ENCODE peak calls at places on chromosomes 12 and 14, in six cellular contexts. H is RWPE2, D is brain microvascular endothelial cell, X is fibroblast of pulmonary artery, L is fibroblast of lung, P is H1. W is an unnamed sample.
A peak's percentile ranks its signal among the peaks of the same experiment; 100 is the strongest.

GRCh38 chr12:65741662-65742480 is 82.4 kb upstream of the HMGA2 start:
- DNase-seq in H (peak; percentile 69), D (peak; percentile 51), X (peak; percentile 50), L (peak; percentile 48), P (peak; percentile 84), W (peak; percentile 57)

GRCh38 chr14:70821916-70822705 is 12.8 kb upstream of the MAP3K9 start:
- DNase-seq in H (no peak), D (peak; percentile 18), X (peak; percentile 47), L (peak; percentile 28), P (peak; percentile 82), W (peak; percentile 30)

GRCh38 chr12:110279976-110280783 is 867 bp upstream of the ATP2A2 start:
- DNase-seq in H (no peak), D (peak; percentile 63), X (peak; percentile 34), L (no peak), P (peak; percentile 80), W (peak; percentile 38)

GRCh38 chr14:78104130-78104529 is 66.0 kb upstream of the NRXN3 start:
- DNase-seq in H (no peak), D (no peak), X (no peak), L (no peak), P (no peak), W (no peak)

GRCh38 chr14:101687756-101688546 is 73.6 kb upstream of the PPP2R5C start:
- DNase-seq in H (no peak), D (no peak), X (no peak), L (no peak), P (no peak), W (no peak)

GRCh38 chr14:69612759-69613145 is 1.4 kb downstream of the SUSD6 start:
- DNase-seq in H (no peak), D (no peak), X (no peak), L (no peak), P (no peak), W (peak; percentile 43)

GRCh38 chr14:54785111-54785777 is 117.4 kb downstream of the GCH1 start:
- DNase-seq in H (no peak), D (no peak), X (no peak), L (no peak), P (no peak), W (no peak)

GRCh38 chr12:131711551-131712205 is 788 bp downstream of the SFSWAP start:
- DNase-seq in H (no peak), D (no peak), X (no peak), L (no peak), P (no peak), W (no peak)

GRCh38 chr12:42162198-42162597 is 17.5 kb upstream of the GXYLT1 start:
- DNase-seq in H (no peak), D (peak; percentile 16), X (no peak), L (no peak), P (no peak), W (peak; percentile 17)

GRCh38 chr12:43736921-43737440 is 21.6 kb downstream of the PUS7L start:
- DNase-seq in H (no peak), D (no peak), X (no peak), L (peak; percentile 26), P (no peak), W (no peak)

GRCh38 chr12:29164477-29165163 is 15.5 kb downstream of the FAR2 start:
- DNase-seq in H (no peak), D (peak; percentile 58), X (peak; percentile 79), L (peak; percentile 85), P (no peak), W (peak; percentile 40)

GRCh38 chr12:57110189-57111045 is 745 bp downstream of the STAT6 start:
- DNase-seq in H (no peak), D (no peak), X (no peak), L (peak; percentile 50), P (peak; percentile 93), W (peak; percentile 50)

GRCh38 chr14:68139466-68140110 is 320.0 kb downstream of the RAD51B start:
- DNase-seq in H (no peak), D (no peak), X (no peak), L (no peak), P (no peak), W (no peak)

GRCh38 chr14:68448379-68448778 is 344.5 kb downstream of the ZFP36L1 start:
- DNase-seq in H (no peak), D (no peak), X (no peak), L (peak; percentile 52), P (no peak), W (no peak)

GRCh38 chr12:121388421-121388981 is 11.4 kb upstream of the RNF34 start:
- DNase-seq in H (no peak), D (peak; percentile 60), X (peak; percentile 73), L (peak; percentile 15), P (no peak), W (peak; percentile 65)

GRCh38 chr14:51922624-51923023 is 62.2 kb downstream of the GNG2 start:
- DNase-seq in H (no peak), D (peak; percentile 11), X (peak; percentile 69), L (peak; percentile 37), P (no peak), W (no peak)

GRCh38 chr14:35051796-35052195 is 5.7 kb downstream of the FAM177A1 start:
- DNase-seq in H (no peak), D (peak; percentile 5), X (peak; percentile 39), L (peak; percentile 20), P (no peak), W (no peak)

GRCh38 chr12:67939611-67940010 is 49.6 kb upstream of the IFNG-AS1 start:
- DNase-seq in H (no peak), D (no peak), X (no peak), L (no peak), P (no peak), W (no peak)

GRCh38 chr14:69077841-69078240 is 75.1 kb downstream of the DCAF5 start:
- DNase-seq in H (no peak), D (peak; percentile 88), X (peak; percentile 83), L (peak; percentile 65), P (no peak), W (peak; percentile 85)

GRCh38 chr14:104389326-104390220 is 190.0 kb upstream of the C14orf180 start:
- DNase-seq in H (peak; percentile 56), D (no peak), X (no peak), L (no peak), P (no peak), W (no peak)

GRCh38 chr12:19288603-19289244 is 150.6 kb upstream of the AEBP2 start:
- DNase-seq in H (no peak), D (no peak), X (peak; percentile 60), L (peak; percentile 62), P (no peak), W (peak; percentile 74)

DNA sequence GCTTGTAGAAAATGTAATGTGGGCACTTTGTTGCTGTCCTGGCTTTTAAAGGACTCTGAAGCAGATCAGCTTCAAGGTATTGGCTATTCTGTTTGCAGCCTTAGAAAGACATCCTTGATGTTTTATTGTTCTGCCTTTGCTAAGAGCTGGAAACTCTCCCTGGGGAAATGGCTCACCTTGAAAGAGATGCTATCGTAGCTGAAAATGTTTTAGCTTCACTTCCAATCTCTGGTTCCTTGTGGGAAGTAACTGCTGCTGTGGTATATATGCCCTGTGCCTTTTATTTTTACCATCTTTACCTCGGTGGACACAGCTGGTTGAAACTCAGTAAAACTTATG is 124.4 kb upstream of the HIF1A start:
- DNase-seq in H (no peak), D (no peak), X (no peak), L (no peak), P (no peak), W (no peak)
- H3K4me3 ChIP-seq in H (no peak overlapping the region), D (peak overlapping the region; percentile 12), X (peak overlapping the region; percentile 46), L (no peak overlapping the region), P (no peak overlapping the region), W (peak overlapping the region; percentile 29)

DNA sequence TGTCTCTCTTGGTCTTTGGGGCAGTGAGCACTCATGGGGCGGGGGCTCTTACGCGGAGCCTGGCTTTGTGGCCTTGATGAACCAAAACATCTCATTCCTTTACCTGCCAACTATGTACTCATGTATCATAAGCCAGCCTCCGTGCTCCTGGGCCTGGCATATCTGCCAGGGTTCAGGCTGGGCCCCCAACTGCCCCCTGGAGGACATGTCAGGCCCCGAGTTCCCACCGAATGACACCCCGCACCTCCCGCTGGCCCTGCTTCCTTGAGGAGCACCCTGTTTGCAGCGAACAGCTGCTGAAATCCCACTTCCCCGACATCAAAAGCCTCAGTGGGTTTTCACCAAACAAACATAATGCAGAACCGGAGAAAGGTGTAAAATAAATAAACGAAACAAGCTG is 139.3 kb downstream of the RBM19 start:
- DNase-seq in H (no peak), D (no peak), X (no peak), L (no peak), P (no peak), W (no peak)
- TF ChIP-seq CTCF in H (no peak), D (peak; percentile 25), X (no peak), L (no peak), P (peak; percentile 47), W (no peak)

DNA sequence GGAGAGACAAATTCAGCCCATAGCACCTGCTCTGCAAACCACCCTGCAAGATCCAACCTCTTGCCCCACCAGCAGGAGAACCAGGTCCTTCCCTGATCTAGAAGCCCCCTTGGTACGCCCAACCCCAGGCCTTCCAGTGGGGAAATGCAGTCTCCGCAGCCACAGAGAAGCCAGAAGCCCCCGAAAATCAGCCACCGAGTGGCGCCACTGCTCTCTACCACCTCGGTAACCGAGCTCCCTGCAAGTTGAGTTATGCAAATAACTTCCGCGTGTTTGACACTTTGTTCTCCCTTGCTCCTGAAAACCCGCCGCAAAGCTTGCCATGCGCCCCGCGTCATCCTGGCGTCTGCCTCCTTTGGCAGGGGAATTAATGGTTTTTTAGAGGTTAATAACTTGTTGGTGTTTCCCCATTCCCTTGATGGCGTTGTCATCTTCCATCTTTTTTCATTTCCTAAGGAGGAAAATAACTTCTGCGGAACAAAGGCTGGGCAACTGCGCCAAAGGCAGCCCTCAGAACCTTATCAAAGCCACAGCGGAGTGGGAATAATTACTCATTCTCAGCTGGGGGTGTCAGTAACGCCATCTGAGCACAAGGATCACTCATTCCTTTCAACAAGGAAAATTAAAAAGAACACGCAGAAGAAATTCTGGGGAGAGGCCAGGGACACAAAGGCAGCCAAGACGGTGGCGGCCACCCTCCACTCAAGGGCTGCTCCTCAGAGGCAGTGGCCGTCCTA is 60.4 kb downstream of the FZD10 start:
- DNase-seq in H (no peak), D (no peak), X (no peak), L (no peak), P (peak; percentile 75), W (no peak)
- H3K4me3 ChIP-seq in H (no peak overlapping the region), D (no peak overlapping the region), X (no peak overlapping the region), L (no peak overlapping the region), P (no peak overlapping the region), W (no peak overlapping the region)

GRCh38 chr12:1533602-1534304 is 60.6 kb downstream of the FBXL14 start:
- DNase-seq in H (peak; percentile 48), D (peak; percentile 71), X (no peak), L (no peak), P (no peak), W (peak; percentile 60)

GRCh38 chr12:1532367-1532752 is 62.0 kb downstream of the FBXL14 start:
- DNase-seq in H (peak; percentile 30), D (no peak), X (no peak), L (no peak), P (no peak), W (no peak)

GRCh38 chr12:1531654-1532366 is 62.6 kb downstream of the FBXL14 start:
- DNase-seq in H (peak; percentile 47), D (no peak), X (no peak), L (no peak), P (no peak), W (no peak)

GRCh38 chr12:1533205-1533601 is 61.2 kb downstream of the FBXL14 start:
- DNase-seq in H (peak; percentile 19), D (no peak), X (no peak), L (no peak), P (no peak), W (peak; percentile 60)

DNA sequence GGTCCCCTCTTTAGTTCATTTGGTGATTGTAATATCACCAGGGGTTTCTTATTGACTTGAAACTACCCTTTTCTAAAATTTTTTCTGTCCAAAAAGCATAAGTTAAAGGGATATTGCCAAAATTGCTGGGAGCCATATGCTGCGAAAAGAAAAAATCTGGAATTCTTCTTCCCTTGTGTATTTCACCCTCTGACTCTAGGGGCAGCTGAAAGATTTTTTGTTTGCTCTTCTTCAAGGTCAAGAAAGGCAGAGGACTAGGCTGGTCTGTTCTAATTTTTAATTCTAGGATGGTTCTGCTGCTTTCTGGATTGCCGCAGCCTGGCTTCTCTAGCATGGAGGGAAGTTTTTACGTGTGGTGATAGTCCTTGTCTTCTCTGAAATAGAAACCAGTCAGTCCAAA is 61.6 kb downstream of the FBXL14 start:
- DNase-seq in H (no peak), D (no peak), X (no peak), L (no peak), P (no peak), W (peak; percentile 41)
- TF ChIP-seq CTCF in H (no peak), D (peak; percentile 27), X (no peak), L (no peak), P (no peak), W (peak; percentile 35)

W was measured in fibroblast of the aortic adventitia.